ENCODE peak calls at places on chromosomes 11 and 22, in four cellular contexts. F is heart left ventricle, Z is HCT116, J is adrenal gland. Y is an unnamed sample.
A peak's percentile ranks its signal among the peaks of the same experiment; 100 is the strongest.

GRCh38 chr11:76919887-76920746 is 59.4 kb downstream of the ACER3 start:
- DNase-seq in Z (peak; percentile 60), F (peak; percentile 71), J (peak; percentile 89), Y (peak; percentile 88)

GRCh38 chr11:111555255-111555654 is 14.7 kb downstream of the LAYN start:
- DNase-seq in Z (no peak), J (no peak), F (no peak), Y (no peak)

GRCh38 chr11:110251837-110252236 is 44.6 kb downstream of the RDX start:
- DNase-seq in Z (peak; percentile 73), F (no peak), J (no peak), Y (no peak)

GRCh38 chr11:57348052-57348451 is 9.9 kb downstream of the P2RX3 start:
- DNase-seq in Z (no peak), J (no peak), F (peak; percentile 51), Y (no peak)

GRCh38 chr11:3994030-3994640 is 100.5 kb upstream of the RRM1 start:
- DNase-seq in Z (no peak), J (no peak), F (no peak), Y (no peak)

GRCh38 chr11:46275964-46276641 is 1.4 kb upstream of the CREB3L1 start:
- DNase-seq in Z (no peak), J (peak; percentile 69), F (no peak), Y (peak; percentile 83)

GRCh38 chr22:46214149-46214548 is 35.9 kb downstream of the CDPF1 start:
- DNase-seq in Z (no peak), F (no peak), J (no peak), Y (no peak)

GRCh38 chr11:123103326-123103980 is 41.5 kb upstream of the HSPA8 start:
- DNase-seq in J (peak; percentile 85), F (no peak), Z (peak; percentile 60), Y (no peak)

GRCh38 chr11:61507962-61508824 is at the start of gene LRRC10B:
- DNase-seq in J (peak; percentile 72), Z (peak; percentile 52), F (no peak), Y (no peak)

GRCh38 chr11:59545179-59546020 is 34.1 kb downstream of the OR4D9 start:
- DNase-seq in F (no peak), Z (peak; percentile 91), J (no peak), Y (no peak)

GRCh38 chr11:93500759-93501158 is 42.4 kb downstream of the SMCO4 start:
- DNase-seq in F (no peak), Z (no peak), J (peak; percentile 72), Y (no peak)

GRCh38 chr11:2518112-2518982 is 73.5 kb downstream of the KCNQ1 start:
- DNase-seq in Z (no peak), J (no peak), F (peak; percentile 49), Y (no peak)

GRCh38 chr11:31711137-31711536 is 100.0 kb downstream of the PAX6 start:
- DNase-seq in J (no peak), Z (no peak), F (no peak), Y (no peak)

GRCh38 chr11:75184757-75185156 is 33.9 kb downstream of the SLCO2B1 start:
- DNase-seq in F (no peak), J (no peak), Z (no peak), Y (no peak)

GRCh38 chr22:22558071-22558971 is 744 bp downstream of the PRAME start:
- DNase-seq in F (no peak), Z (no peak), J (no peak), Y (no peak)

GRCh38 chr22:22556578-22556977 is 2.5 kb downstream of the PRAME start:
- DNase-seq in J (no peak), Z (no peak), F (no peak), Y (no peak)

GRCh38 chr22:22556995-22557925 is 1.8 kb downstream of the PRAME start:
- DNase-seq in F (no peak), Z (no peak), J (no peak), Y (no peak)

GRCh38 chr22:22555596-22555995 is 3.5 kb downstream of the PRAME start:
- DNase-seq in Z (no peak), F (no peak), J (no peak), Y (no peak)

GRCh38 chr22:22558972-22559603 is at the start of gene PRAME:
- DNase-seq in Z (peak; percentile 80), F (peak; percentile 80), J (peak; percentile 77), Y (no peak)
- TF ChIP-seq CTCF in Z (peak; percentile 98), F (peak; percentile 22), J (peak; percentile 54), Y (no peak)

GRCh38 chr11:72042059-72042425 is 38.3 kb downstream of the NUMA1 start:
- DNase-seq in Z (no peak), F (no peak), J (no peak), Y (no peak)

GRCh38 chr11:72039108-72039850 is 40.6 kb downstream of the IL18BP start:
- DNase-seq in J (no peak), Z (no peak), F (no peak), Y (peak; percentile 23)

GRCh38 chr11:72038491-72038890 is 39.8 kb downstream of the IL18BP start:
- DNase-seq in J (peak; percentile 85), F (no peak), Z (no peak), Y (peak; percentile 78)

GRCh38 chr11:72040497-72041363 is 39.6 kb downstream of the NUMA1 start:
- DNase-seq in Z (peak; percentile 72), J (peak; percentile 98), F (peak; percentile 97), Y (peak; percentile 97)

DNA sequence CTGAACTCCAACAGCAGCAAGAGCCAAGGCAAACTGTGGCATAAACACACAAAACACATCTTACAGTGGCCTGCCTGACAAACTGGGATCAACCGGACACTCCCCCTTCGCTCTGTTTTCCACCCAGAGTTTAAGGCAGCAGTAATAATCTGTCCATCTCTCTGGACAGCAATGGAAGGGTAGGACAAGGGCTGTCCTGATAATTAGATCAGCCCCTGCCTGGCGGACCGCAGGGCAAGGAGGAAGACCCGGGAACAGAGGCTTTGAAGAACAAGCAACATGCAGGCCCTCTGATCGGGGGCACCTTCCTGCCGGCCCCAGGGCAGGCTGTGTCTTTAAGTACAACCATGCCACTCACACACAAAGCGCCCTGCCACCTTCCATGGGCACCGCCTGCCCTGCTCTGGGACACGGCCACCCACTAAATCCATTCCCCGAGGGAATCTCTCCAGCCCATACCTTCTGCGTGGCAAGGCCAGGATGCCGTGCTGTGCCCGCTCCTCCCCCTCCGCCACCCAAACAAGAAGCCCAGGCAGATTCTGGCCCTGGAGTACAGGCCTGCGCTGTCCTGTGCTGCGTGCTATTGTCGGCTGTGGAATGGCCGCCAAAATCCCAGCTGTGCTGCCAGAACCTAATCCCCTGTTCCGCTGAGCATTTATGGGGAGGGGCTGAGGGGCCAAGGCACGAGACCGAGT is 38.8 kb downstream of the NUMA1 start:
- DNase-seq in Z (peak; percentile 40), F (peak; percentile 88), J (peak; percentile 92), Y (peak; percentile 81)
- TF ChIP-seq POLR2A in Z (no peak), F (no peak), J (peak; percentile 40), Y (peak; percentile 59)

DNA sequence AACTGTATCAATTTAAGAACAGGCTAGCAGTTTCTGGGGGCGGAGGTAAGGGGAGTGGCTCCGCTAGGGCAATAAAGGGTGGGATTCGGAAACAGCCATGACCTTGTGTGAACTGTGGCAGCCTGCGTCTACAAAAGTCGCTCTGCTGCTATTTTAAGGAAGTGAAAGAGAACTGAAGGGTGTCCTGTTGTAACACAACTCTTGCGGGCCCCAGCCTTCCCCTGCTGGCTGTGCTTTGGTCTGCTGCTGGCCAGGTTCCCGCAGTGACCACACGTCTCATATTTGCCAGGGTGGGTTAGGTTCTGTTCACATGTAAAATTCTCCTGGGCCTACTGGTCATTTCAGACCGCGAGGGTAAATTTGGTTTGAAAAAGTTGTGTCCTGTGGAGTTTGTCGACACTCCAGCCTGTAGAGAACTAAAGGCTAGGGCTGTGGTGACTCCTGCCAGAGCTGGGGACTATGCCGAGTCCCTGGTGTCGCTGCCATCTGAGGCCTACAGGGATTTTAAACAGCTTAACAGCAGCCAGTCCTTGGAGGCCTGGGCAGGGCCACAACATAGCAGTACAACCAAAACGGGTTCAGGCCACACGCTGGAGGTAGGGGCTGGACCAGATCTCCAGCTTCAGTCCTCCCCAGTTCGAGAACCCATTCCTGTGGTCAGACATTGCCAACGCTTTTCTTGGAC is 1.1 kb upstream of the PPFIBP2 start:
- DNase-seq in J (peak; percentile 88), Z (no peak), F (peak; percentile 90), Y (peak; percentile 49)
- TF ChIP-seq CTCF in J (no peak), Z (no peak), F (no peak), Y (peak; percentile 11)

DNA sequence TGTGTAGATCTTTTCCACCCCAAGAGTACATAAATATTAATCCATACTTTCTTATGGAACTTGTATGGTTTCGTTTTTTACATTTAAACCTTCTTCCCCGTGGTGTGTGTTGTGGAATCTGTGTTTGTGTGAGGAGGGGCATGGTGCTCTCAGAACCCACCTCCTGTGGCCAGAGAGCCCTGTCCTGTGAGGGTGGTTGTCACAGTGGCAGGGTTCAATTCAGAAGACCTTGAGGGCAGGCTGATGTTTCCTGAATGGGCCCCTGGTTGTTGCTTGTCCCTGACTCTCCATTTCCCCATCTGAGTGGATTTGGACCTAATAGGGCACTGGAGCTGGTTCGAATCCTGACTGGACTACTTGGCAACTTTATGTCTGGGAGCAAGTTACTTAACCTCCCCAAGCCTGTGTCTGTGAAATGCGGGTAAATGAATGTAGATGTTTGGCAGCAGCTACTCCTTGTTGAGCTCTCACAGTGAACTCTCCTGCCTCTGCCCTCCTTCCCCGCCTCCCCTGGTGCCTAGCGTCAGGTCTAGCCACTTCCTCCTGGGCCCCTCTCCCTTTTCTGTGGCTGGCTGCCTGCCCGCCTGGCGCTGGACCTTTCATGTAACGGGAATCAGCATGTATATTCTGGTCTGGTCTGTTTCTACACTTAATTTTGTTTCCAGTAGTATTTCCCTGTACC is 7.3 kb downstream of the NEAT1 start:
- DNase-seq in Z (no peak), J (peak; percentile 88), F (peak; percentile 81), Y (peak; percentile 76)
- TF ChIP-seq POLR2A in Z (peak; percentile 47), J (peak; percentile 31), F (peak; percentile 43), Y (peak; percentile 27)